ENCODE peak calls at places on chromosomes 6 and 20, in nine cellular contexts. A, F, Q, P, Y, R, L, N and Z are unnamed samples.

GRCh38 chr20:63182425-63182824 is 33.5 kb downstream of the YTHDF1 start:
- DNase-seq in A (no peak), F (no peak), Q (no peak), P (no peak), Y (no peak), R (no peak), L (no peak), N (no peak), Z (no peak)

GRCh38 chr20:9551808-9552550 is 37.6 kb downstream of the LAMP5 start:
- DNase-seq in A (no peak), F (no peak), Q (no peak), P (peak), Y (no peak), R (no peak), L (no peak), N (no peak), Z (no peak)

GRCh38 chr20:36895036-36895435 is 19.1 kb downstream of the TLDC2 start:
- DNase-seq in A (no peak), F (no peak), Q (no peak), P (no peak), Y (no peak), R (no peak), L (no peak), N (no peak), Z (no peak)

GRCh38 chr20:50456452-50457324 is 53.5 kb upstream of the PTPN1 start:
- DNase-seq in A (peak), F (no peak), Q (no peak), P (no peak), Y (no peak), R (no peak), L (no peak), N (no peak), Z (no peak)

GRCh38 chr6:133814797-133815196 is 74.1 kb upstream of the TCF21 start:
- DNase-seq in A (no peak), F (no peak), Q (no peak), P (no peak), Y (no peak), R (no peak), L (peak), N (peak), Z (no peak)

GRCh38 chr20:20582733-20583132 is 129.7 kb downstream of the RALGAPA2 start:
- DNase-seq in A (no peak), F (no peak), Q (no peak), P (no peak), Y (no peak), R (no peak), L (no peak), N (no peak), Z (no peak)

GRCh38 chr20:1734269-1734858 is 76.8 kb upstream of the SIRPG start:
- DNase-seq in A (no peak), F (no peak), Q (no peak), P (no peak), Y (no peak), R (no peak), L (no peak), N (no peak), Z (no peak)

GRCh38 chr6:165876568-165876967 is 213.5 kb upstream of the PDE10A start:
- DNase-seq in A (no peak), F (peak), Q (no peak), P (no peak), Y (peak), R (peak), L (no peak), N (peak), Z (peak)

GRCh38 chr6:79421707-79422484 is 115.3 kb downstream of the LCA5 start:
- DNase-seq in A (no peak), F (peak), Q (no peak), P (peak), Y (no peak), R (peak), L (peak), N (no peak), Z (no peak)

GRCh38 chr6:39984051-39984450 is 49.8 kb upstream of the MOCS1 start:
- DNase-seq in A (no peak), F (no peak), Q (no peak), P (no peak), Y (no peak), R (no peak), L (no peak), N (no peak), Z (peak)

GRCh38 chr20:7180261-7181045 is 413.0 kb downstream of the BMP2 start:
- DNase-seq in A (no peak), F (no peak), Q (no peak), P (no peak), Y (no peak), R (no peak), L (peak), N (no peak), Z (no peak)

GRCh38 chr6:153003294-153003645 is 761 bp upstream of the MTRF1L start:
- DNase-seq in A (no peak), F (no peak), Q (no peak), P (peak), Y (no peak), R (no peak), L (no peak), N (peak), Z (no peak)

GRCh38 chr20:63635431-63636141 is 8.7 kb upstream of the GMEB2 start:
- DNase-seq in A (peak), F (no peak), Q (no peak), P (no peak), Y (no peak), R (peak), L (no peak), N (no peak), Z (no peak)

GRCh38 chr6:106827081-106827480 is 147.4 kb downstream of the CD24 start:
- DNase-seq in A (no peak), F (no peak), Q (no peak), P (no peak), Y (no peak), R (no peak), L (no peak), N (no peak), Z (no peak)

GRCh38 chr6:106830930-106831329 is 143.6 kb downstream of the CD24 start:
- DNase-seq in A (no peak), F (no peak), Q (no peak), P (no peak), Y (no peak), R (no peak), L (no peak), N (no peak), Z (no peak)

GRCh38 chr6:106829451-106829850 is 145.1 kb downstream of the CD24 start:
- DNase-seq in A (no peak), F (no peak), Q (no peak), P (no peak), Y (no peak), R (no peak), L (no peak), N (no peak), Z (no peak)

GRCh38 chr6:106832766-106833510 is 141.6 kb downstream of the CD24 start:
- DNase-seq in A (no peak), F (no peak), Q (no peak), P (no peak), Y (no peak), R (no peak), L (no peak), N (no peak), Z (no peak)
- H3K27ac ChIP-seq in A (no peak), F (no peak), Q (no peak), P (no peak), Y (no peak), R (no peak), L (no peak), N (no peak), Z (no peak)

DNA sequence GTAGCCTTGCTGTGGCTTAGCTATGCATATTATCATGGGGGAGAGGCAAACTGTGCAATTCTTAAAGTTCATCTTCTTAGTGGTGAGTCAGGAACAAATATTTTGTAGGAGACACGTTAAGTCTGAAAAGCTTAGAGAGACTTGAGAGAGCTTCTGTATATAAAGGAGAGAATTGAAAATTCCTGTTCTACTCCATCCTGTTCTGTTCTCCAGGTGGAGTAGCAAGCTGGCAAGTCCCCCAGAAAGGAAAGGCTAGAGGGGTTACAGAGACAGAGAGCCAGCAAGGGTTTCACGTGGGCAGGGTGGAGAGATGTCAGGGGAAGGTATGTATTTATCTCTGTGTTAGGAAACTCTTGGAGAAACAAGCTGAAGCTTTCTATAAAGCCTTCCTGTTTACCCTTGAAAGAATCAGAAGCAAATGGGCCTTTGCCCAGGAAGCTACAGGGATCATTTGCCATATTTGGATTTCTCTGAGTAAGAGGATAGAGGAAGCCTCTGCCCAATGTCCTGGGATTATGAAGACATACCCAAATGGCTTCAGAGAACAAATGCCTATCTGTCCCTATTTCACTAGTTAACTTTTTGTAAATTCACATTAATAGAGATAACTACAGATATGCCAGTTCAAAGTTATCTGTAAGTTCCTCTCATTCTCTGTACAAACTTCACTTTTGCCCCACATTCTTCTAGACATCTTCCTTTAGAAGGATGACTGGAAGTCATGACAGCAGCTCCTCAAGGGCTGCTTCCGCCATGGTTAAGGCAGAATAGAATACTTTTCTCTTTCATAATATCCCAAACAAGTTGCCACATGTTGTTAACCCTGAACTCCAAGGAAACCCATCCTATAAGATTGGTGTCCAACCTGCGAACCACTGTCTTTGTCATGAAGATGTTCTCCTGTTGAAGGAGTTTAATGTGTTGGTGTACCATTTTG is 126.7 kb upstream of the NEDD9 start:
- DNase-seq in A (no peak), F (no peak), Q (no peak), P (no peak), Y (no peak), R (no peak), L (no peak), N (no peak), Z (no peak)
- H3K27ac ChIP-seq in A (no peak), F (no peak), Q (no peak), P (no peak), Y (peak), R (peak), L (no peak), N (peak), Z (no peak)

DNA sequence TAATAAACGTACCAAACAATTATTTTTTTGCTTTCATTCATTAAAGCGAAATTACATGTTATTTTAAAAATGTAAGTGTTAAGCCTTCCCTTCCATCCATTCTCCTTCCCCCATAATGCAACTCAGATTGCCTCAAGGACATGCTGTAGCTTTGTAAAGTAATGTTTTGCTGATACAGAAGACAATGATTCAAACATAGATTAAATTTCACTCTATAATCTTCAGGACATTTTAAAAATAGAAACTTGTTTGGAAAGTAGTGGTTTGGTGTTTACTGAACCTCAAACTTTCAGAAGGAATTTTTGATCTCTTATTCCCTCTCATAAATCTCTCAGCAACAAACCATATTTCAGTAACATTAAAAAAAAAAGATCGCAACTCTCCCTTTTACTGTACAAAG is 350.9 kb upstream of the HSF2 start:
- DNase-seq in A (no peak), F (no peak), Q (no peak), P (no peak), Y (no peak), R (no peak), L (no peak), N (no peak), Z (no peak)
- H3K27ac ChIP-seq in A (no peak), F (no peak), Q (no peak), P (no peak), Y (no peak), R (no peak), L (no peak), N (no peak), Z (no peak)

GRCh38 chr6:44478591-44479254 is 91.2 kb downstream of the CDC5L start:
- DNase-seq in A (no peak), F (no peak), Q (no peak), P (no peak), Y (no peak), R (no peak), L (no peak), N (no peak), Z (no peak)

GRCh38 chr6:44477293-44477894 is 89.9 kb downstream of the CDC5L start:
- DNase-seq in A (no peak), F (no peak), Q (no peak), P (no peak), Y (no peak), R (no peak), L (no peak), N (no peak), Z (no peak)

GRCh38 chr6:44476849-44477248 is 89.3 kb downstream of the CDC5L start:
- DNase-seq in A (no peak), F (no peak), Q (no peak), P (no peak), Y (no peak), R (no peak), L (no peak), N (no peak), Z (no peak)

GRCh38 chr6:44480097-44480539 is 92.6 kb downstream of the CDC5L start:
- DNase-seq in A (no peak), F (no peak), Q (peak), P (no peak), Y (no peak), R (no peak), L (no peak), N (no peak), Z (no peak)

GRCh38 chr6:44478158-44478557 is 90.7 kb downstream of the CDC5L start:
- DNase-seq in A (no peak), F (no peak), Q (no peak), P (no peak), Y (no peak), R (no peak), L (no peak), N (no peak), Z (peak)
- H3K27ac ChIP-seq in A (no peak), F (no peak), Q (no peak), P (no peak), Y (no peak), R (no peak), L (no peak), N (no peak), Z (no peak)

GRCh38 chr6:70666726-70667125 is 957 bp upstream of the SMAP1 start:
- DNase-seq in A (no peak), F (no peak), Q (no peak), P (no peak), Y (no peak), R (no peak), L (no peak), N (no peak), Z (no peak)
- H3K27ac ChIP-seq in A (no peak), F (no peak), Q (no peak), P (no peak), Y (peak), R (peak), L (no peak), N (no peak), Z (no peak)

GRCh38 chr20:10984899-10985298 is 311.1 kb upstream of the JAG1 start:
- DNase-seq in A (no peak), F (no peak), Q (no peak), P (no peak), Y (no peak), R (no peak), L (no peak), N (no peak), Z (no peak)
- H3K27ac ChIP-seq in A (no peak), F (no peak), Q (no peak), P (no peak), Y (peak), R (no peak), L (no peak), N (peak), Z (peak)